ENCODE peak calls at places on chromosomes 4 and X, in four cellular contexts. One of them, this sample, is unnamed. For H3K4me1, the result is how much of the 10 kb centered on the place peaks cover.

GRCh38 chrX:1679238-1679637 is 64.4 kb downstream of the ASMT start:
- DNase-seq in naive thymus-derived CD4-positive, alpha-beta T cell: no peak
- DNase-seq in ovary: no peak
- DNase-seq in CD8-positive, alpha-beta T cell: no peak
- DNase-seq in this sample: no peak

GRCh38 chrX:9678215-9678980 is 87.2 kb downstream of the GPR143 start:
- DNase-seq in naive thymus-derived CD4-positive, alpha-beta T cell: no peak
- DNase-seq in ovary: no peak
- DNase-seq in CD8-positive, alpha-beta T cell: no peak
- DNase-seq in this sample: no peak

GRCh38 chr4:2441393-2442174 is 22.8 kb downstream of the CFAP99 start:
- DNase-seq in naive thymus-derived CD4-positive, alpha-beta T cell: peak
- DNase-seq in ovary: no peak
- DNase-seq in CD8-positive, alpha-beta T cell: peak
- DNase-seq in this sample: no peak

GRCh38 chr4:46329118-46329976 is 60.6 kb downstream of the GABRA2 start:
- DNase-seq in naive thymus-derived CD4-positive, alpha-beta T cell: no peak
- DNase-seq in ovary: no peak
- DNase-seq in CD8-positive, alpha-beta T cell: no peak
- DNase-seq in this sample: no peak

GRCh38 chr4:84535901-84536300 is 36.8 kb upstream of the NKX6-1 start:
- DNase-seq in naive thymus-derived CD4-positive, alpha-beta T cell: no peak
- DNase-seq in ovary: no peak
- DNase-seq in CD8-positive, alpha-beta T cell: no peak
- DNase-seq in this sample: no peak

GRCh38 chr4:154076921-154077320 is 288.0 kb upstream of the SFRP2 start:
- DNase-seq in naive thymus-derived CD4-positive, alpha-beta T cell: no peak
- DNase-seq in ovary: no peak
- DNase-seq in CD8-positive, alpha-beta T cell: no peak
- DNase-seq in this sample: no peak

GRCh38 chr4:134544303-134544761 is 342.7 kb upstream of the PABPC4L start:
- DNase-seq in naive thymus-derived CD4-positive, alpha-beta T cell: no peak
- DNase-seq in ovary: no peak
- DNase-seq in CD8-positive, alpha-beta T cell: no peak
- DNase-seq in this sample: no peak

GRCh38 chrX:18995216-18995615 is 11.3 kb upstream of the PHKA2 start:
- DNase-seq in naive thymus-derived CD4-positive, alpha-beta T cell: no peak
- DNase-seq in ovary: no peak
- DNase-seq in CD8-positive, alpha-beta T cell: no peak
- DNase-seq in this sample: no peak

GRCh38 chrX:133335027-133335426 is 80.3 kb downstream of the GPC4 start:
- DNase-seq in naive thymus-derived CD4-positive, alpha-beta T cell: no peak
- DNase-seq in ovary: no peak
- DNase-seq in CD8-positive, alpha-beta T cell: no peak
- DNase-seq in this sample: no peak

GRCh38 chr4:19358015-19358414 is 893.7 kb upstream of the SLIT2 start:
- DNase-seq in naive thymus-derived CD4-positive, alpha-beta T cell: no peak
- DNase-seq in ovary: no peak
- DNase-seq in CD8-positive, alpha-beta T cell: no peak
- DNase-seq in this sample: no peak

GRCh38 chr4:113141901-113142346 is 92.5 kb downstream of the ANK2 start:
- DNase-seq in naive thymus-derived CD4-positive, alpha-beta T cell: no peak
- DNase-seq in ovary: no peak
- DNase-seq in CD8-positive, alpha-beta T cell: no peak
- DNase-seq in this sample: no peak

GRCh38 chr4:114964016-114964415 is 149.4 kb downstream of the NDST4 start:
- DNase-seq in naive thymus-derived CD4-positive, alpha-beta T cell: no peak
- DNase-seq in ovary: no peak
- DNase-seq in CD8-positive, alpha-beta T cell: no peak
- DNase-seq in this sample: no peak

GRCh38 chr4:6732441-6733357 is 16.7 kb downstream of the BLOC1S4 start:
- DNase-seq in naive thymus-derived CD4-positive, alpha-beta T cell: no peak
- DNase-seq in ovary: peak
- DNase-seq in CD8-positive, alpha-beta T cell: no peak
- DNase-seq in this sample: peak

GRCh38 chr4:137994858-137995257 is 247.3 kb downstream of the SLC7A11 start:
- DNase-seq in naive thymus-derived CD4-positive, alpha-beta T cell: no peak
- DNase-seq in ovary: no peak
- DNase-seq in CD8-positive, alpha-beta T cell: no peak
- DNase-seq in this sample: no peak

GRCh38 chr4:2248821-2249261 is 6.9 kb upstream of the HAUS3 start:
- DNase-seq in naive thymus-derived CD4-positive, alpha-beta T cell: no peak
- DNase-seq in ovary: no peak
- DNase-seq in CD8-positive, alpha-beta T cell: peak
- DNase-seq in this sample: peak

GRCh38 chr4:40848981-40849380 is 99.2 kb downstream of the NSUN7 start:
- DNase-seq in naive thymus-derived CD4-positive, alpha-beta T cell: no peak
- DNase-seq in ovary: no peak
- DNase-seq in CD8-positive, alpha-beta T cell: no peak
- DNase-seq in this sample: no peak

GRCh38 chr4:189090174-189090814 is 850.4 kb upstream of the FRG1 start:
- DNase-seq in naive thymus-derived CD4-positive, alpha-beta T cell: no peak
- DNase-seq in ovary: no peak
- DNase-seq in CD8-positive, alpha-beta T cell: no peak
- DNase-seq in this sample: no peak

GRCh38 chr4:102356562-102357202 is 11.4 kb upstream of the SLC39A8 start:
- DNase-seq in naive thymus-derived CD4-positive, alpha-beta T cell: no peak
- DNase-seq in ovary: no peak
- DNase-seq in CD8-positive, alpha-beta T cell: no peak
- DNase-seq in this sample: no peak

GRCh38 chr4:184983660-184984356 is 34.5 kb upstream of the HELT start:
- DNase-seq in naive thymus-derived CD4-positive, alpha-beta T cell: no peak
- DNase-seq in ovary: peak
- DNase-seq in CD8-positive, alpha-beta T cell: peak
- DNase-seq in this sample: no peak

GRCh38 chrX:151983186-151983585 is 8.7 kb upstream of the GABRE start:
- DNase-seq in naive thymus-derived CD4-positive, alpha-beta T cell: no peak
- DNase-seq in ovary: no peak
- DNase-seq in CD8-positive, alpha-beta T cell: no peak
- DNase-seq in this sample: no peak

GRCh38 chr4:41658106-41658505 is 90.4 kb downstream of the PHOX2B start:
- DNase-seq in naive thymus-derived CD4-positive, alpha-beta T cell: no peak
- DNase-seq in ovary: no peak
- DNase-seq in CD8-positive, alpha-beta T cell: no peak
- DNase-seq in this sample: no peak

GRCh38 chr4:123877561-123877960 is 481.0 kb downstream of the SPRY1 start:
- DNase-seq in naive thymus-derived CD4-positive, alpha-beta T cell: no peak
- DNase-seq in ovary: no peak
- DNase-seq in CD8-positive, alpha-beta T cell: no peak
- DNase-seq in this sample: no peak

GRCh38 chr4:19324175-19324574 is 927.5 kb upstream of the SLIT2 start:
- DNase-seq in naive thymus-derived CD4-positive, alpha-beta T cell: no peak
- DNase-seq in ovary: no peak
- DNase-seq in CD8-positive, alpha-beta T cell: no peak
- DNase-seq in this sample: no peak

GRCh38 chr4:10114607-10115006 is 2.0 kb downstream of the WDR1 start:
- DNase-seq in naive thymus-derived CD4-positive, alpha-beta T cell: no peak
- DNase-seq in ovary: no peak
- DNase-seq in CD8-positive, alpha-beta T cell: no peak
- DNase-seq in this sample: no peak
- H3K4me3 ChIP-seq in naive thymus-derived CD4-positive, alpha-beta T cell: peak
- H3K4me3 ChIP-seq in ovary: peak
- H3K4me3 ChIP-seq in CD8-positive, alpha-beta T cell: peak
- H3K4me3 ChIP-seq in this sample: peak

GRCh38 chr4:68344049-68344448 is 5.8 kb downstream of the YTHDC1 start:
- DNase-seq in naive thymus-derived CD4-positive, alpha-beta T cell: no peak
- DNase-seq in ovary: no peak
- DNase-seq in CD8-positive, alpha-beta T cell: no peak
- DNase-seq in this sample: no peak
- H3K4me1 ChIP-seq in naive thymus-derived CD4-positive, alpha-beta T cell: half or more
- H3K4me1 ChIP-seq in ovary: under half
- H3K4me1 ChIP-seq in CD8-positive, alpha-beta T cell: half or more
- H3K4me1 ChIP-seq in this sample: half or more

GRCh38 chr4:836003-836511 is 10.1 kb upstream of the CPLX1 start:
- DNase-seq in naive thymus-derived CD4-positive, alpha-beta T cell: no peak
- DNase-seq in ovary: no peak
- DNase-seq in CD8-positive, alpha-beta T cell: no peak
- DNase-seq in this sample: no peak
- H3K4me3 ChIP-seq in naive thymus-derived CD4-positive, alpha-beta T cell: no peak
- H3K4me3 ChIP-seq in ovary: no peak
- H3K4me3 ChIP-seq in CD8-positive, alpha-beta T cell: no peak
- H3K4me3 ChIP-seq in this sample: no peak

GRCh38 chr4:148397771-148398170 is 44.4 kb downstream of the NR3C2 start:
- DNase-seq in naive thymus-derived CD4-positive, alpha-beta T cell: no peak
- DNase-seq in ovary: no peak
- DNase-seq in CD8-positive, alpha-beta T cell: no peak
- DNase-seq in this sample: no peak

GRCh38 chr4:148399004-148399403 is 43.2 kb downstream of the NR3C2 start:
- DNase-seq in naive thymus-derived CD4-positive, alpha-beta T cell: no peak
- DNase-seq in ovary: no peak
- DNase-seq in CD8-positive, alpha-beta T cell: no peak
- DNase-seq in this sample: no peak

GRCh38 chr4:148395771-148396170 is 46.4 kb downstream of the NR3C2 start:
- DNase-seq in naive thymus-derived CD4-positive, alpha-beta T cell: no peak
- DNase-seq in ovary: no peak
- DNase-seq in CD8-positive, alpha-beta T cell: no peak
- DNase-seq in this sample: no peak

GRCh38 chr4:148397006-148397673 is 45.1 kb downstream of the NR3C2 start:
- DNase-seq in naive thymus-derived CD4-positive, alpha-beta T cell: no peak
- DNase-seq in ovary: no peak
- DNase-seq in CD8-positive, alpha-beta T cell: no peak
- DNase-seq in this sample: no peak
- H3K4me1 ChIP-seq in naive thymus-derived CD4-positive, alpha-beta T cell: under half
- H3K4me1 ChIP-seq in ovary: under half
- H3K4me1 ChIP-seq in CD8-positive, alpha-beta T cell: under half
- H3K4me1 ChIP-seq in this sample: under half

GRCh38 chrX:261858-262390 is 19.3 kb upstream of the PLCXD1 start:
- DNase-seq in naive thymus-derived CD4-positive, alpha-beta T cell: no peak
- DNase-seq in ovary: peak
- DNase-seq in CD8-positive, alpha-beta T cell: no peak
- DNase-seq in this sample: no peak
- H3K4me3 ChIP-seq in naive thymus-derived CD4-positive, alpha-beta T cell: no peak
- H3K4me3 ChIP-seq in ovary: no peak
- H3K4me3 ChIP-seq in CD8-positive, alpha-beta T cell: no peak
- H3K4me3 ChIP-seq in this sample: no peak